ENCODE peak calls at places on chromosomes 13 and 19, in five cellular contexts. H is fibroblast of the aortic adventitia, W is cardiac fibroblast, D is AG04450, E is GM23338. U is an unnamed sample.

GRCh38 chr13:35954207-35954560 is 177.0 kb downstream of the DCLK1 start:
- DNase-seq in E (no peak), D (no peak), H (peak), W (no peak), U (no peak)

GRCh38 chr13:24671367-24672117 is 8.7 kb upstream of the ATP12A start:
- DNase-seq in D (peak), W (peak), E (peak), H (peak), U (peak)

GRCh38 chr13:113186061-113186900 is 22.2 kb downstream of the PCID2 start:
- DNase-seq in D (no peak), H (no peak), W (no peak), E (no peak), U (no peak)

GRCh38 chr13:23794267-23795161 is 94.7 kb downstream of the MIPEP start:
- DNase-seq in H (peak), W (peak), D (peak), E (no peak), U (no peak)

GRCh38 chr19:42201489-42202289 is 15.8 kb downstream of the DEDD2 start:
- DNase-seq in W (no peak), D (no peak), E (no peak), H (no peak), U (no peak)

GRCh38 chr13:25352230-25352629 is 19.5 kb upstream of the ATP8A2 start:
- DNase-seq in H (peak), E (no peak), D (no peak), W (peak), U (no peak)

GRCh38 chr13:46113596-46113995 is 8.8 kb upstream of the CPB2 start:
- DNase-seq in H (no peak), E (no peak), D (no peak), W (peak), U (no peak)

GRCh38 chr13:48391257-48391656 is 21.7 kb downstream of the LPAR6 start:
- DNase-seq in D (no peak), W (no peak), E (no peak), H (no peak), U (no peak)

GRCh38 chr19:5292453-5292842 is 48.2 kb downstream of the PTPRS start:
- DNase-seq in E (no peak), D (no peak), W (peak), H (no peak), U (no peak)

GRCh38 chr19:29418106-29418684 is 107.6 kb upstream of the VSTM2B start:
- DNase-seq in D (no peak), H (no peak), W (no peak), E (no peak), U (no peak)

GRCh38 chr13:56736966-56737365 is 403.8 kb upstream of the PRR20A start:
- DNase-seq in D (no peak), W (no peak), H (no peak), E (no peak), U (no peak)

GRCh38 chr19:13835791-13836723 is 40.8 kb downstream of the ZSWIM4 start:
- DNase-seq in W (peak), H (no peak), D (no peak), E (no peak), U (peak)

GRCh38 chr13:24503376-24503690 is 9.2 kb downstream of the PARP4 start:
- DNase-seq in W (no peak), E (no peak), H (no peak), D (no peak), U (no peak)

GRCh38 chr13:111915104-111915551 is 151.8 kb upstream of the SOX1 start:
- DNase-seq in D (no peak), E (no peak), W (no peak), H (no peak), U (peak)

GRCh38 chr13:26571518-26571917 is 14.0 kb downstream of the WASF3 start:
- DNase-seq in E (no peak), D (no peak), W (no peak), H (no peak), U (no peak)

GRCh38 chr13:113129921-113130750 is 7.5 kb downstream of the F10 start:
- DNase-seq in E (no peak), W (peak), D (no peak), H (no peak), U (peak)

GRCh38 chr19:17037966-17038500 is 11.4 kb upstream of the CPAMD8 start:
- DNase-seq in D (no peak), H (no peak), E (no peak), W (no peak), U (no peak)

GRCh38 chr19:55647732-55648656 is at the start of gene CCDC106:
- DNase-seq in H (peak), D (no peak), E (peak), W (peak), U (peak)

GRCh38 chr13:59459972-59460371 is 703.8 kb downstream of the DIAPH3 start:
- DNase-seq in W (no peak), D (no peak), E (no peak), H (no peak), U (no peak)

GRCh38 chr19:55069137-55069858 is 6.3 kb upstream of the RDH13 start:
- DNase-seq in W (peak), E (peak), H (peak), D (no peak), U (peak)

GRCh38 chr13:77523834-77524728 is 11.4 kb upstream of the SCEL start:
- DNase-seq in H (no peak), D (no peak), W (no peak), E (no peak), U (no peak)

GRCh38 chr19:1026189-1027019 is at the start of gene CNN2:
- DNase-seq in D (no peak), E (peak), W (peak), H (peak), U (peak)

GRCh38 chr19:7860166-7860901 is 13.9 kb downstream of the PRR36 start:
- DNase-seq in D (no peak), H (no peak), W (no peak), E (no peak), U (no peak)

GRCh38 chr13:113917523-113918371 is 53.9 kb upstream of the GAS6 start:
- DNase-seq in W (no peak), H (no peak), E (no peak), D (no peak), U (peak)

GRCh38 chr19:19381007-19381926 is 24.2 kb upstream of the GATAD2A start:
- DNase-seq in H (no peak), W (no peak), D (no peak), E (no peak), U (no peak)

GRCh38 chr13:28475916-28476725 is 18.8 kb downstream of the FLT1 start:
- DNase-seq in W (peak), E (no peak), D (peak), H (peak), U (no peak)

GRCh38 chr19:11673608-11674041 is 65.1 kb downstream of the ZNF823 start:
- DNase-seq in D (no peak), E (peak), H (peak), W (peak), U (peak)

GRCh38 chr19:54432144-54432738 is 16.8 kb upstream of the LENG8 start:
- DNase-seq in H (no peak), E (no peak), D (no peak), W (no peak), U (peak)

GRCh38 chr19:46610851-46611770 is 10.0 kb downstream of the CALM3 start:
- DNase-seq in W (no peak), E (no peak), D (no peak), H (peak), U (no peak)

GRCh38 chr13:87884874-87885273 is 213.7 kb downstream of the SLITRK5 start:
- DNase-seq in H (no peak), W (no peak), D (peak), E (peak), U (peak)

GRCh38 chr13:111790621-111791020 is 276.3 kb upstream of the SOX1 start:
- DNase-seq in W (no peak), H (no peak), D (no peak), E (no peak), U (no peak)

GRCh38 chr13:75934889-75935288 is 298.8 kb downstream of the LMO7 start:
- DNase-seq in H (peak), D (no peak), W (no peak), E (no peak), U (no peak)

GRCh38 chr13:30864352-30865130 is 41.5 kb upstream of the MEDAG start:
- DNase-seq in H (peak), D (peak), E (peak), W (peak), U (peak)

GRCh38 chr13:78326608-78327007 is 276.7 kb downstream of the POU4F1 start:
- DNase-seq in E (no peak), W (no peak), H (no peak), D (no peak), U (no peak)

GRCh38 chr19:412356-413355 is 3.7 kb upstream of the C2CD4C start:
- DNase-seq in W (no peak), E (peak), H (no peak), D (no peak), U (peak)

GRCh38 chr19:53424968-53425597 is 6.7 kb upstream of the ZNF761 start:
- DNase-seq in D (peak), H (peak), E (peak), W (peak), U (peak)
- TF ChIP-seq CTCF in D (peak), H (peak), E (peak), W (peak), U (peak)

GRCh38 chr19:38250821-38251563 is 5.2 kb downstream of the PPP1R14A start:
- DNase-seq in H (no peak), W (peak), D (no peak), E (peak), U (peak)
- H3K4me3 ChIP-seq in H (no peak), W (no peak), D (no peak), E (peak), U (no peak)

DNA sequence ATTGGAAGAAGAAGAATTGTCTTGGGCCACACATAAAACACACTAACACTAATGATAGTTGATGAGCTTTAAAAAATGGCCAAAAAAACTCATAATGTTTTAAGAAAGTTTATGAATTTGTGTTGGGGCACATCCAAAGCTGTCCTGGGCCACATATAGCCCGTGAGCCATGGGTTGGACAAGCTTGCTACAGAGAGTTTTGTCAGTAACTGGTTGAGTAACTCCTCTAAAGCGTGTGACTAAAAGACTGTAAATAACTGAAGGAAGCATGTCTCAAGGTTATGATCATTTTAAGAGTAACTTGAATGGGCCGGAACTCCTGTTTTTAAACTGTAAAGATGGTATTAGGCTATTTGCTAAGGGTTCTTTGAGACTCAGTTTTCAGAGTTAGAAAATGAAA is 118.0 kb downstream of the KL start:
- DNase-seq in E (no peak), W (no peak), D (no peak), H (no peak), U (no peak)
- TF ChIP-seq CTCF in E (no peak), W (no peak), D (no peak), H (no peak), U (no peak)

GRCh38 chr13:41974262-41974900 is 13.5 kb upstream of the VWA8 start:
- DNase-seq in D (no peak), E (no peak), H (no peak), W (no peak), U (no peak)

GRCh38 chr13:41970022-41970421 is 9.1 kb upstream of the VWA8 start:
- DNase-seq in W (no peak), E (no peak), D (no peak), H (no peak), U (no peak)

GRCh38 chr13:41970918-41971317 is 10.0 kb upstream of the VWA8 start:
- DNase-seq in W (no peak), E (no peak), H (no peak), D (no peak), U (no peak)

GRCh38 chr13:41973247-41973741 is 12.4 kb upstream of the VWA8 start:
- DNase-seq in E (peak), W (peak), H (peak), D (no peak), U (peak)

DNA sequence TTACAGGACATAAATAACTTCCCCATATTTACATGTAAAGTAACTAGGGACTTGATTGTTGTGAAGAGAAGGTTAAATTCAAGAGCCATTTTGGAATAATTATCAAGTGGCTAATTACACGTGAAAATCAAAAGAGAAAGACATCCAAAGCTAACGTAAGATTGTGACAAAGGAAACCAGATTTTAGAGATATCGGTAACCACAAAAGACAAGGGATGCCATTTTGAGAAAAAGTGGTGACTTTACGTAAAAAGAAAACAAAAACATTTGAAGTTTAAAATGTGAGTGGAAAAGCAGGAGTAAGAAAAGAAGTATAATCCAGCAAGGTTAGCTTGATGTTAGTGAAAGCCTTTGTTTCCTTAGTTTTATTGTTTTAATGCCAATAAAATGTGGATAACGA is 10.9 kb upstream of the VWA8 start:
- DNase-seq in W (no peak), H (no peak), E (no peak), D (no peak), U (no peak)
- H3K4me3 ChIP-seq in W (no peak), H (no peak), E (no peak), D (no peak), U (no peak)

DNA sequence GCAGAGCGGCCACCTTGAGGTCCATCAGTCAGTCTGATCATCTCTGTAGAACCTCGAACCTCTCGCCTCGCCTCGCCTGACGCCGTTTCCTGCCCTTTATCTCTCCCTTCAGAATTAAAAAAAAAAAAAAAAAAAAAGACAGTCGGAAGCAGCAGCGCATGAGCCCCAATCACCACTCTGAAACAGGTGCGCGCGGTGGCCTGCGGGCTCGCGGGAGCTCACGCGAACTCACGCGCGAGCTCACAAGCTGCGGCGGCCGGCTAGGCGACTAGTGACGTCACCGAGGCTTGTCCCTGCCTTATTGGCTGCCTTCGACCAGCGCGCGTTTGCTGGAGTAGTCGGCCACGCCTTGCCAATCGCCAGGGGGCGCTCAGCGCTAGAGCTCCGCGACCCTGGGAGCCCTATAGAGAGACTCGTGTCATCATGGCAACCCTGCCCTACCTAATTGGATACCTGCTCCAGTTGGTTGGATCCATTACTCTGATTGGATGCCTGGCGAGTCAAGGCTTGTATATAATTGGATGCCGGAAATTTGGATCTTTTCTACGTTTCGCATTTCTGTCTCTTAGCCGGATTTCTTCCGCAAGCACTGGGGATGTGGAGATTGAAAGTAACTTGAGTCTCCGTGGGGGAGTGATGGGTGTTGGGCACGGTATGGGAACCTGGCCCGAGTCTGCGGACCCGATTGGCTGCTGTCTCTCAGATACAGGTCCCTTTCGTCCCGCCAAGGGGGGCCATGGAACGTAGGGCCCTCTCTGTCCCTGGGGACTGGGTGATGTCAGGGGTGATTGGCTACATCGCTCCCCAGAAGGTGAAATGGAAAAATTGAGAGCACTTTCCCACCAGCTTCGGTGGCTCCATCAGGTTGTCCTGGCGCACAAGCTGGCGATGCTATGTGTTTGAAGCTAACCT is 31.6 kb downstream of the SYT3 start:
- DNase-seq in D (peak), W (peak), E (peak), H (peak), U (peak)
- TF ChIP-seq CTCF in D (peak), W (peak), E (peak), H (peak), U (peak)

U was measured in endodermal cell.